ENCODE peak calls at places on chromosomes 3 and 15, in eight cellular contexts. A is CD4-positive, CD25-positive, alpha-beta regulatory T cell; E is left ventricle myocardium inferior; N is right lobe of liver; D is psoas muscle; R is transverse colon; L is RWPE2; G is stomach. J is an unnamed sample.

GRCh38 chr15:41995476-41995855 is 23.1 kb upstream of the EHD4 start:
- DNase-seq in D (peak; percentile 42), R (no peak), N (no peak), E (no peak), A (no peak), G (no peak), L (no peak), J (no peak)

GRCh38 chr3:188476930-188477329 is 323.0 kb downstream of the LPP start:
- DNase-seq in A (no peak), L (no peak), D (no peak), G (no peak), R (no peak), E (no peak), N (no peak), J (no peak)

GRCh38 chr3:111864821-111865656 is 6.0 kb downstream of the PHLDB2 start:
- DNase-seq in E (no peak), G (no peak), N (no peak), A (no peak), D (no peak), L (no peak), R (no peak), J (no peak)

GRCh38 chr3:138019288-138020069 is 9.5 kb downstream of the CLDN18 start:
- DNase-seq in G (peak; percentile 49), E (no peak), D (no peak), L (no peak), A (no peak), R (no peak), N (no peak), J (no peak)

GRCh38 chr3:118165413-118165812 is 869.2 kb downstream of the IGSF11 start:
- DNase-seq in R (no peak), E (no peak), L (no peak), N (no peak), A (no peak), D (no peak), G (no peak), J (no peak)

GRCh38 chr3:188421151-188421821 is 267.3 kb downstream of the LPP start:
- DNase-seq in E (no peak), D (no peak), L (no peak), R (no peak), N (no peak), A (no peak), G (no peak), J (no peak)

GRCh38 chr15:100997442-100997841 is 78.3 kb downstream of the LRRK1 start:
- DNase-seq in L (no peak), N (no peak), A (no peak), G (no peak), R (no peak), E (no peak), D (no peak), J (no peak)

GRCh38 chr3:8931342-8931741 is 31.9 kb downstream of the RAD18 start:
- DNase-seq in R (no peak), N (no peak), E (no peak), A (no peak), L (no peak), G (no peak), D (no peak), J (no peak)

GRCh38 chr15:85690546-85691226 is 104.0 kb downstream of the KLHL25 start:
- DNase-seq in E (no peak), R (no peak), L (no peak), G (no peak), N (no peak), A (peak; percentile 84), D (no peak), J (no peak)

GRCh38 chr15:74913041-74913440 is 6.4 kb upstream of the FAM219B start:
- DNase-seq in N (no peak), A (no peak), L (no peak), E (no peak), G (no peak), R (no peak), D (no peak), J (no peak)

GRCh38 chr15:91752081-91752810 is 101.3 kb upstream of the SLCO3A1 start:
- DNase-seq in A (no peak), R (no peak), D (no peak), N (no peak), G (no peak), L (no peak), E (no peak), J (no peak)

GRCh38 chr15:60395276-60396011 is 2.3 kb downstream of the ANXA2 start:
- DNase-seq in D (no peak), N (no peak), L (no peak), E (no peak), R (no peak), A (no peak), G (no peak), J (no peak)

GRCh38 chr3:139394116-139394515 is 4.7 kb upstream of the COPB2 start:
- DNase-seq in N (no peak), R (no peak), D (no peak), L (no peak), G (no peak), E (no peak), A (no peak), J (no peak)

GRCh38 chr3:56862352-56863062 is 60.8 kb upstream of the ARHGEF3 start:
- DNase-seq in N (no peak), A (peak; percentile 27), G (no peak), R (no peak), L (no peak), D (no peak), E (no peak), J (no peak)

GRCh38 chr3:126355777-126356372 is 1.3 kb downstream of the KLF15 start:
- DNase-seq in E (peak; percentile 98), D (peak; percentile 99), A (no peak), L (no peak), G (peak; percentile 98), R (peak; percentile 88), N (peak; percentile 98), J (no peak)

GRCh38 chr3:128095222-128095703 is 28.3 kb downstream of the RUVBL1 start:
- DNase-seq in E (peak; percentile 81), N (peak; percentile 91), G (peak; percentile 88), A (peak; percentile 81), R (peak; percentile 83), L (peak; percentile 86), D (peak; percentile 88), J (peak; percentile 65)

GRCh38 chr3:186082150-186082549 is 26.7 kb downstream of the ETV5 start:
- DNase-seq in G (no peak), A (no peak), L (no peak), R (no peak), E (no peak), D (no peak), N (no peak), J (no peak)

GRCh38 chr15:69573815-69574472 is 121.3 kb downstream of the RPLP1 start:
- DNase-seq in A (peak; percentile 28), R (no peak), E (no peak), G (no peak), D (no peak), L (no peak), N (no peak), J (no peak)

GRCh38 chr3:127286571-127287140 is 1.2 kb downstream of the PRR20G start:
- DNase-seq in A (no peak), L (no peak), E (no peak), G (no peak), N (no peak), D (no peak), R (no peak), J (no peak)

GRCh38 chr3:110423276-110423675 is 648.3 kb upstream of the NECTIN3 start:
- DNase-seq in A (no peak), E (no peak), G (no peak), N (no peak), L (no peak), R (no peak), D (no peak), J (no peak)

GRCh38 chr15:61764981-61765380 is 295.3 kb downstream of the VPS13C start:
- DNase-seq in N (no peak), L (no peak), A (no peak), D (no peak), G (no peak), R (no peak), E (no peak), J (no peak)

DNA sequence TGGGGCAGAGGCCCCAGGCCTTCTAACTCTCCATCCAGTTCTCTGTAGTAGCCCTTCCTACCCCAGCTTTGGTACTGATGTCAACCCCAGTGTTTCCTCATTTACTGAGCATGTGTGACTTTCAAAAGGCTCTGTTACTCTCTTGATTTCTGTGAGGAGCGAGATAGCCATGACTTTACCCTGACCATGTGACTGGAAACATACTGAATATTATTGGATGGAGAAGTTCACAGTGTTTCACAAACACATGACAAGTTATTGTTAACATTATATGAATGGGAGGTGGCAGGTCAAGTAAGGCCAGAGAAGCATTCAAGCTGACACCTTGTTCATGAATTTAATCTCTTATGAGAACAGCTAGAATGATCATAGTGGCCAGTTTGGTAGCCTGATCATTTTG is 53.7 kb downstream of the MAGI1 start:
- DNase-seq in E (no peak), G (no peak), R (no peak), L (no peak), D (no peak), A (no peak), N (no peak), J (no peak)
- H3K4me1 ChIP-seq in E (peaks cover 66% of the 10 kb centered on the region), G (peaks cover 6% of the 10 kb centered on the region), R (no peaks in the 10 kb centered on the region), L (no peaks in the 10 kb centered on the region), D (no peaks in the 10 kb centered on the region), A (no peaks in the 10 kb centered on the region), N (no peaks in the 10 kb centered on the region), J (no peaks in the 10 kb centered on the region)

DNA sequence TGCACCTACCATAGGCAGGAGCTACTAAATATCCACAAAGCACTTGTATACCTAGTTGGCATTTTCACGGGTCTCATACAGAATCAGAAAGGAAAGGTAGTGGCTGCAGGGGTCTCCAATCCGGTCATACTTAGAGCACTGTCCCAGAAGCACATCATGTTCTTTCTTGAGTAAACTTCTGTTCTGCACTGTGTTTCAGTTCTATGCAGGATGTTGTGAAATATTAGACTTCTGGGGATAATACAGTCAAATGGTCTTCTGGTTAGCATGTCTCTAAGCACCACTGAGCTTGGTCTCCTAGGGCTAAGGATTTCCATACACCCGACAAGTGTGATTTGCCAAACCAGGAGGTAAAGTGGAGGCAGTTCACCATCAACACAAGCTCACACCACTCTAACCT is 27.9 kb downstream of the MINDY4B start:
- DNase-seq in A (no peak), L (no peak), G (no peak), R (no peak), E (no peak), D (no peak), N (no peak), J (no peak)
- H3K27ac ChIP-seq in A (no peak overlapping the region), L (no peak overlapping the region), G (no peak overlapping the region), R (no peak overlapping the region), E (no peak overlapping the region), D (no peak overlapping the region), N (no peak overlapping the region), J (no peak overlapping the region)

DNA sequence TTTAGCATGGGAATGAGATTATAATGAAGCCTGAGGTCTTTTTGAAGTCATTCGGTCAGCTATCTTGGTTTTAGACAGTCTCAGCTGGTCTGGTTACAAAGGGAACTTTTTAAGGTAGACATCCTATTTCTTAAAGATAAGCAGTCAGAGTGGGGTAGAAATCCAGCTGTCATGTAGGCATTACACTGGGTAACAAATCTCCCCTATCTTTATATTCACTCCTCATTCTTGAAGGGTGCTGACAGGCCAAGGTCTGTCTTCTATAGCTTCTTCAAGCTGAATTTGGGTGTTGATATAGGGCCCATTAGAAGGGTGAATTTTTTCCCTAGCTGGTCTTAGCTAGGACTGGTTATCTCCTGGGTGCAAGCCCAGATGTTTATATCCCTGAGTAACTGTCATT is 21.2 kb upstream of the NDN start:
- DNase-seq in E (no peak), A (no peak), N (no peak), L (no peak), R (no peak), D (no peak), G (no peak), J (no peak)
- H3K9me3 ChIP-seq in E (no peaks in the 10 kb centered on the region), A (peaks cover 11% of the 10 kb centered on the region), N (no peaks in the 10 kb centered on the region), L (peaks cover 4% of the 10 kb centered on the region), R (no peaks in the 10 kb centered on the region), D (no peaks in the 10 kb centered on the region), G (no peaks in the 10 kb centered on the region), J (no peaks in the 10 kb centered on the region)

GRCh38 chr3:39146083-39146501 is 7.3 kb downstream of the CSRNP1 start:
- DNase-seq in R (peak; percentile 79), G (no peak), L (no peak), E (no peak), D (no peak), A (no peak), N (peak; percentile 75), J (no peak)
- H3K4me1 ChIP-seq in R (peaks cover 65% of the 10 kb centered on the region), G (peaks cover 75% of the 10 kb centered on the region), L (peaks cover 69% of the 10 kb centered on the region), E (peaks cover 92% of the 10 kb centered on the region), D (peaks cover 73% of the 10 kb centered on the region), A (peaks cover 59% of the 10 kb centered on the region), N (peaks cover 65% of the 10 kb centered on the region), J (peaks cover 42% of the 10 kb centered on the region)